ENCODE peak calls at places on chromosomes 2 and 18, in four cellular contexts. T is transverse colon; M is CD8-positive, alpha-beta T cell; I is H1. B is an unnamed sample.

GRCh38 chr2:176680916-176681315 is 411.7 kb downstream of the MTX2 start:
- DNase-seq in T (no peak), M (no peak), I (no peak), B (no peak)

GRCh38 chr2:70115646-70116442 is 28.6 kb downstream of the PCBP1 start:
- DNase-seq in T (no peak), M (no peak), I (no peak), B (no peak)

GRCh38 chr2:128666596-128666995 is 347.9 kb upstream of the HS6ST1 start:
- DNase-seq in T (no peak), M (no peak), I (no peak), B (no peak)

GRCh38 chr2:11417946-11418585 is 47.9 kb downstream of the E2F6 start:
- DNase-seq in T (no peak), M (no peak), I (no peak), B (no peak)

GRCh38 chr18:49050462-49050861 is 99.7 kb upstream of the SMAD7 start:
- DNase-seq in T (no peak), M (no peak), I (no peak), B (no peak)

GRCh38 chr2:38947241-38948239 is 57.9 kb downstream of the ARHGEF33 start:
- DNase-seq in T (peak), M (peak), I (peak), B (peak)

GRCh38 chr18:31957728-31958127 is 14.8 kb upstream of the TRAPPC8 start:
- DNase-seq in T (no peak), M (no peak), I (no peak), B (no peak)

GRCh38 chr2:181642071-181642470 is 14.8 kb downstream of the CERKL start:
- DNase-seq in T (no peak), M (no peak), I (no peak), B (no peak)

DNA sequence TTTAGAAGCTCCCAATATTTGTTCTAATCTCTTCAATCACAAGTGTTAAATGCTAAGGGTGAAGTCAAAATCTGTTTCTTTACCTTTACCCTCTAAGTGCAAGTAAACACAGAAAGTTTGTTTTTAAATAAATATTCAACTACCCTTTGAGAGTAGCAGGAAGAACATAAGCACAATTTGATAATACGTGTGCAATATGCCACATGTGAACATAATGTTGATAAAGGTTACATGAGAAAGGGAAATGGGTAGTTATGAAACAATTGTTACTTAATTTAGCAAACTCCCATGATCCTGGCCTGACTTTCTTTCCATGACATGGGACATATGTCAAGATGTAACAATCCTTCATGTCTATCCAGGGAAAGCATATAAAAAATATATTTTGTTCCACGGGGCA is 7.1 kb downstream of the SPRED2 start:
- DNase-seq in T (no peak), M (no peak), I (no peak), B (no peak)
- H3K27ac ChIP-seq in T (no peak), M (no peak), I (no peak), B (no peak)

DNA sequence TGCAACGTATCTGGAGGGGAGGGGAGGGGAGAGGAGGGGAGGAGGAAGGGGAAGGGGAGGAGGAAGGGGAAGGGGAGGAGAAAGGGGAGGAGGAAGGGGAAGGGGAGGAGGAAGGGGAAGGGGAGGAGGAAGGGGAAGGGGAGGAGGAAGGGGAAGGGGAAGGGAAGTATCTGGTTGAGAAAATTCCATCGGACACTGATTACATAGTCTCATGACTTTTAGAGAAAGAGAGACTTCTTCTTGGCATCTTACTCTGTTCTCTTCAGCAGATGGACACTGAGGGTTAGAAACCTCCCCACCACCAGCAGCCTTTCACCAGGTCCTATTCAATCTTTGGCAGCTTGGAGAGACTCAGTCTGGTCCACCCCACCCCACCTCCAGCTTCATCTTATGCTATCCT is 296.3 kb downstream of the TNS1 start:
- DNase-seq in T (no peak), M (no peak), I (no peak), B (no peak)
- H3K27ac ChIP-seq in T (peak), M (no peak), I (no peak), B (no peak)

DNA sequence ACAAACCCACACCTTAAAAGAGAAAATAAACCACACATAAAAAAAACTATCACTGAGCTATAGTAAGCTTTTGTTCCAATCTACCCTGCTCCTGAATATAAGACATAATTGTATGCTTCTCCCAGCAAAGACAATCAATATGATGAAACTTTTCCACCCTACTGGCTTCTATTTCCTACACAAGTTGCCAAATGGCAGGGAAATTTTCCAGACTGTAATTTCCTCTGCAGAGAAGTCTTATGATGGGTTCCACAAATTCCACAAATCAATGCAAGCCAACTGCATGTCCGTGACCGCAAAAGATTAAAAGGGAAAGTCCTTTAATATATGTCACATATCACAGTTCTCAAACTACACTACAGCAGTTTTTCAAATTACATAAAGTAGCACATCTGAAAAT is 61.3 kb downstream of the RPL31 start:
- DNase-seq in T (no peak), M (no peak), I (no peak), B (no peak)
- H3K27ac ChIP-seq in T (no peak), M (no peak), I (no peak), B (no peak)

GRCh38 chr2:47072018-47072691 is 83.0 kb downstream of the STPG4 start:
- DNase-seq in T (peak), M (no peak), I (no peak), B (peak)

GRCh38 chr2:47073217-47073616 is 81.9 kb downstream of the STPG4 start:
- DNase-seq in T (no peak), M (no peak), I (no peak), B (no peak)

GRCh38 chr2:47073641-47074040 is 81.5 kb downstream of the STPG4 start:
- DNase-seq in T (peak), M (no peak), I (no peak), B (no peak)

GRCh38 chr2:47070920-47071824 is 83.9 kb downstream of the STPG4 start:
- DNase-seq in T (peak), M (peak), I (no peak), B (peak)

DNA sequence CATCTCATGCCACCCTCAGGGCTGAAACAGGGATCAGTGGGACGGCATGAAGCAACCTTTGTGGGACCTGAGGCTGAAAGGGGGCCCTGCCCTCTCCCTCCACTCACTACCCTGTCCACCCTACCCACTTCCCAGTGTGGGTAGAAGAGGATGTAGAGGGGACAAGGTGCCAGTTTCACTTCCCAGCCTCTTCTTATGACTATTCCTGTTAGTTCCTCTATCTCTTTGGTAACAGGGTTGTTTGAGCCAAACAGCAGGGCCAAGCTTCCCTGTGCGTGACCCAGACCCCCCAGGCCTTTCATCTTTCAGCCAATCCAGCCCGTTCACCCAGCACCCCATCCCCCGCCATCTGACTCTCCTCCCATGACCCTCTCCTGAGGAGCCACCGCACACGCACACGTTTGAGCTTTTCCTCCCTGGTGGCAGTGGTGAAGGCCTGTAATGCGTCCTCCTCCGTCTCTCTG is 82.3 kb downstream of the STPG4 start:
- DNase-seq in T (peak), M (no peak), I (no peak), B (no peak)
- H3K27ac ChIP-seq in T (peak), M (no peak), I (no peak), B (peak)

GRCh38 chr2:224573724-224574123 is 11.4 kb downstream of the CUL3 start:
- DNase-seq in T (no peak), M (no peak), I (no peak), B (no peak)

GRCh38 chr2:224569654-224570053 is 15.5 kb downstream of the CUL3 start:
- DNase-seq in T (no peak), M (no peak), I (no peak), B (no peak)

GRCh38 chr2:224572338-224572737 is 12.8 kb downstream of the CUL3 start:
- DNase-seq in T (no peak), M (no peak), I (no peak), B (no peak)

GRCh38 chr2:224574423-224575084 is 10.6 kb downstream of the CUL3 start:
- DNase-seq in T (no peak), M (no peak), I (no peak), B (no peak)

GRCh38 chr2:224570328-224570993 is 14.7 kb downstream of the CUL3 start:
- DNase-seq in T (no peak), M (no peak), I (no peak), B (no peak)
- H3K27ac ChIP-seq in T (no peak), M (no peak), I (no peak), B (no peak)

B was measured in substantia nigra.